ENCODE peak calls at places on chromosome 6, in four cellular contexts. O, E, P and X are unnamed samples.

GRCh38 chr6:30216096-30216495 is 2.9 kb upstream of the TRIM26 start:
- DNase-seq in O (no peak), E (no peak), P (no peak), X (no peak)

GRCh38 chr6:32843321-32843978 is 397 bp downstream of the PSMB8 start:
- DNase-seq in O (no peak), E (no peak), P (no peak), X (no peak)

GRCh38 chr6:36788186-36788585 is 51.1 kb downstream of the CPNE5 start:
- DNase-seq in O (no peak), E (no peak), P (no peak), X (no peak)

GRCh38 chr6:158185729-158186456 is 17.7 kb downstream of the GTF2H5 start:
- DNase-seq in O (no peak), E (no peak), P (no peak), X (no peak)

GRCh38 chr6:127115032-127115661 is 3.3 kb upstream of the RSPO3 start:
- DNase-seq in O (no peak), E (no peak), P (no peak), X (no peak)

GRCh38 chr6:158226655-158227512 is 58.7 kb downstream of the GTF2H5 start:
- DNase-seq in O (no peak), E (no peak), P (no peak), X (no peak)

GRCh38 chr6:15305909-15306308 is 60.0 kb downstream of the JARID2 start:
- DNase-seq in O (no peak), E (no peak), P (no peak), X (no peak)

GRCh38 chr6:20946037-20946436 is 411.8 kb downstream of the CDKAL1 start:
- DNase-seq in O (no peak), E (peak), P (peak), X (no peak)

GRCh38 chr6:27441001-27441400 is 31.9 kb downstream of the ZNF184 start:
- DNase-seq in O (no peak), E (no peak), P (no peak), X (no peak)

GRCh38 chr6:110400208-110400607 is 15.2 kb downstream of the DDO start:
- DNase-seq in O (no peak), E (no peak), P (no peak), X (no peak)

GRCh38 chr6:15479761-15480160 is 183.1 kb downstream of the DTNBP1 start:
- DNase-seq in O (no peak), E (no peak), P (no peak), X (no peak)

GRCh38 chr6:31293343-31293742 is 21.5 kb upstream of the HLA-C start:
- DNase-seq in O (no peak), E (no peak), P (peak), X (no peak)

GRCh38 chr6:149028767-149029405 is 282.1 kb downstream of the UST start:
- DNase-seq in O (peak), E (peak), P (peak), X (peak)

GRCh38 chr6:33000053-33000452 is 9.3 kb downstream of the HLA-DOA start:
- DNase-seq in O (no peak), E (peak), P (peak), X (peak)

GRCh38 chr6:20542927-20543602 is 8.8 kb downstream of the CDKAL1 start:
- DNase-seq in O (peak), E (peak), P (peak), X (peak)

GRCh38 chr6:26205625-26206574 is 118.7 kb downstream of the HFE start:
- DNase-seq in O (no peak), E (no peak), P (peak), X (no peak)

GRCh38 chr6:101396552-101397173 is 3.2 kb downstream of the GRIK2 start:
- DNase-seq in O (no peak), E (peak), P (peak), X (no peak)

GRCh38 chr6:143911028-143911427 is 46.8 kb downstream of the ZC2HC1B start:
- DNase-seq in O (no peak), E (no peak), P (no peak), X (no peak)

GRCh38 chr6:112701201-112701600 is 354.1 kb downstream of the RFPL4B start:
- DNase-seq in O (no peak), E (no peak), P (no peak), X (no peak)

GRCh38 chr6:143696327-143697000 is 18.7 kb downstream of the PHACTR2 start:
- DNase-seq in O (no peak), E (no peak), P (no peak), X (no peak)

GRCh38 chr6:32967151-32968091 is 973 bp upstream of the BRD2 start:
- DNase-seq in O (peak), E (no peak), P (peak), X (peak)

GRCh38 chr6:17907467-17908229 is 79.8 kb downstream of the KIF13A start:
- DNase-seq in O (no peak), E (no peak), P (no peak), X (no peak)

GRCh38 chr6:113690255-113690956 is 166.7 kb upstream of the MARCKS start:
- DNase-seq in O (peak), E (no peak), P (peak), X (no peak)